ENCODE peak calls at places on chromosome 3, in nine cellular contexts. One of them, this sample, is unnamed.

GRCh38 chr3:70358978-70359580 is 46.6 kb upstream of the MDFIC2 start:
- DNase-seq in activated T-helper 9 cell treated with anti-CD3 and anti-CD28 coated beads, Interleukin-2, amount 50 U/mL, for 16 hours: no peak
- DNase-seq in caudate nucleus: no peak
- DNase-seq in HEK293T: peak
- DNase-seq in NCI-H345: no peak
- DNase-seq in A673: peak
- DNase-seq in T-helper 1 cell: no peak
- DNase-seq in CMK: no peak
- DNase-seq in frontal cortex: peak
- DNase-seq in this sample: peak

GRCh38 chr3:116770815-116771450 is 61.4 kb downstream of the TUSC7 start:
- DNase-seq in activated T-helper 9 cell treated with anti-CD3 and anti-CD28 coated beads, Interleukin-2, amount 50 U/mL, for 16 hours: no peak
- DNase-seq in caudate nucleus: peak
- DNase-seq in HEK293T: peak
- DNase-seq in NCI-H345: peak
- DNase-seq in A673: peak
- DNase-seq in T-helper 1 cell: no peak
- DNase-seq in CMK: peak
- DNase-seq in frontal cortex: peak
- DNase-seq in this sample: peak

GRCh38 chr3:125624341-125624740 is 29.0 kb upstream of the OSBPL11 start:
- DNase-seq in activated T-helper 9 cell treated with anti-CD3 and anti-CD28 coated beads, Interleukin-2, amount 50 U/mL, for 16 hours: no peak
- DNase-seq in caudate nucleus: no peak
- DNase-seq in HEK293T: no peak
- DNase-seq in NCI-H345: no peak
- DNase-seq in A673: no peak
- DNase-seq in T-helper 1 cell: no peak
- DNase-seq in CMK: no peak
- DNase-seq in frontal cortex: no peak
- DNase-seq in this sample: no peak

GRCh38 chr3:179071161-179071568 is 444 bp downstream of the ZMAT3 start:
- DNase-seq in activated T-helper 9 cell treated with anti-CD3 and anti-CD28 coated beads, Interleukin-2, amount 50 U/mL, for 16 hours: peak
- DNase-seq in caudate nucleus: no peak
- DNase-seq in HEK293T: peak
- DNase-seq in NCI-H345: peak
- DNase-seq in A673: no peak
- DNase-seq in T-helper 1 cell: peak
- DNase-seq in CMK: no peak
- DNase-seq in frontal cortex: peak
- DNase-seq in this sample: no peak

GRCh38 chr3:189325454-189325853 is 153.7 kb downstream of the TPRG1 start:
- DNase-seq in activated T-helper 9 cell treated with anti-CD3 and anti-CD28 coated beads, Interleukin-2, amount 50 U/mL, for 16 hours: no peak
- DNase-seq in caudate nucleus: no peak
- DNase-seq in HEK293T: no peak
- DNase-seq in NCI-H345: no peak
- DNase-seq in A673: no peak
- DNase-seq in T-helper 1 cell: no peak
- DNase-seq in CMK: no peak
- DNase-seq in frontal cortex: no peak
- DNase-seq in this sample: no peak

GRCh38 chr3:188721990-188722389 is 449.8 kb upstream of the TPRG1 start:
- DNase-seq in activated T-helper 9 cell treated with anti-CD3 and anti-CD28 coated beads, Interleukin-2, amount 50 U/mL, for 16 hours: no peak
- DNase-seq in caudate nucleus: no peak
- DNase-seq in HEK293T: no peak
- DNase-seq in NCI-H345: no peak
- DNase-seq in A673: no peak
- DNase-seq in T-helper 1 cell: no peak
- DNase-seq in CMK: no peak
- DNase-seq in frontal cortex: no peak
- DNase-seq in this sample: no peak

GRCh38 chr3:125129512-125129962 is 73.7 kb upstream of the HEG1 start:
- DNase-seq in activated T-helper 9 cell treated with anti-CD3 and anti-CD28 coated beads, Interleukin-2, amount 50 U/mL, for 16 hours: no peak
- DNase-seq in caudate nucleus: peak
- DNase-seq in HEK293T: no peak
- DNase-seq in NCI-H345: peak
- DNase-seq in A673: peak
- DNase-seq in T-helper 1 cell: no peak
- DNase-seq in CMK: no peak
- DNase-seq in frontal cortex: peak
- DNase-seq in this sample: peak

GRCh38 chr3:48543271-48543866 is 13.2 kb downstream of the PFKFB4 start:
- DNase-seq in activated T-helper 9 cell treated with anti-CD3 and anti-CD28 coated beads, Interleukin-2, amount 50 U/mL, for 16 hours: no peak
- DNase-seq in caudate nucleus: no peak
- DNase-seq in HEK293T: no peak
- DNase-seq in NCI-H345: no peak
- DNase-seq in A673: no peak
- DNase-seq in T-helper 1 cell: no peak
- DNase-seq in CMK: no peak
- DNase-seq in frontal cortex: no peak
- DNase-seq in this sample: no peak

GRCh38 chr3:119602676-119603075 is 5.0 kb downstream of the PLA1A start:
- DNase-seq in activated T-helper 9 cell treated with anti-CD3 and anti-CD28 coated beads, Interleukin-2, amount 50 U/mL, for 16 hours: no peak
- DNase-seq in caudate nucleus: no peak
- DNase-seq in HEK293T: no peak
- DNase-seq in NCI-H345: no peak
- DNase-seq in A673: no peak
- DNase-seq in T-helper 1 cell: no peak
- DNase-seq in CMK: no peak
- DNase-seq in frontal cortex: no peak
- DNase-seq in this sample: no peak

GRCh38 chr3:24318668-24319287 is 175.9 kb downstream of the THRB start:
- DNase-seq in activated T-helper 9 cell treated with anti-CD3 and anti-CD28 coated beads, Interleukin-2, amount 50 U/mL, for 16 hours: no peak
- DNase-seq in caudate nucleus: no peak
- DNase-seq in HEK293T: no peak
- DNase-seq in NCI-H345: no peak
- DNase-seq in A673: no peak
- DNase-seq in T-helper 1 cell: no peak
- DNase-seq in CMK: no peak
- DNase-seq in frontal cortex: no peak
- DNase-seq in this sample: no peak

GRCh38 chr3:165885558-165886270 is 48.5 kb upstream of the BCHE start:
- DNase-seq in activated T-helper 9 cell treated with anti-CD3 and anti-CD28 coated beads, Interleukin-2, amount 50 U/mL, for 16 hours: no peak
- DNase-seq in caudate nucleus: no peak
- DNase-seq in HEK293T: no peak
- DNase-seq in NCI-H345: no peak
- DNase-seq in A673: no peak
- DNase-seq in T-helper 1 cell: no peak
- DNase-seq in CMK: no peak
- DNase-seq in frontal cortex: no peak
- DNase-seq in this sample: no peak

GRCh38 chr3:8574040-8574669 is 70.4 kb downstream of the SSUH2 start:
- DNase-seq in activated T-helper 9 cell treated with anti-CD3 and anti-CD28 coated beads, Interleukin-2, amount 50 U/mL, for 16 hours: no peak
- DNase-seq in caudate nucleus: no peak
- DNase-seq in HEK293T: no peak
- DNase-seq in NCI-H345: no peak
- DNase-seq in A673: no peak
- DNase-seq in T-helper 1 cell: no peak
- DNase-seq in CMK: no peak
- DNase-seq in frontal cortex: no peak
- DNase-seq in this sample: no peak

GRCh38 chr3:9395570-9396300 is 1.7 kb upstream of the SETD5 start:
- DNase-seq in activated T-helper 9 cell treated with anti-CD3 and anti-CD28 coated beads, Interleukin-2, amount 50 U/mL, for 16 hours: no peak
- DNase-seq in caudate nucleus: no peak
- DNase-seq in HEK293T: no peak
- DNase-seq in NCI-H345: no peak
- DNase-seq in A673: no peak
- DNase-seq in T-helper 1 cell: no peak
- DNase-seq in CMK: no peak
- DNase-seq in frontal cortex: no peak
- DNase-seq in this sample: no peak

GRCh38 chr3:134367869-134368750 is 6.1 kb downstream of the AMOTL2 start:
- DNase-seq in activated T-helper 9 cell treated with anti-CD3 and anti-CD28 coated beads, Interleukin-2, amount 50 U/mL, for 16 hours: no peak
- DNase-seq in caudate nucleus: no peak
- DNase-seq in HEK293T: no peak
- DNase-seq in NCI-H345: no peak
- DNase-seq in A673: no peak
- DNase-seq in T-helper 1 cell: no peak
- DNase-seq in CMK: no peak
- DNase-seq in frontal cortex: no peak
- DNase-seq in this sample: no peak

GRCh38 chr3:144031938-144032337 is 60.3 kb downstream of the DIPK2A start:
- DNase-seq in activated T-helper 9 cell treated with anti-CD3 and anti-CD28 coated beads, Interleukin-2, amount 50 U/mL, for 16 hours: no peak
- DNase-seq in caudate nucleus: peak
- DNase-seq in HEK293T: no peak
- DNase-seq in NCI-H345: no peak
- DNase-seq in A673: peak
- DNase-seq in T-helper 1 cell: no peak
- DNase-seq in CMK: no peak
- DNase-seq in frontal cortex: peak
- DNase-seq in this sample: no peak

GRCh38 chr3:129226374-129226773 is 23.0 kb upstream of the COPG1 start:
- DNase-seq in activated T-helper 9 cell treated with anti-CD3 and anti-CD28 coated beads, Interleukin-2, amount 50 U/mL, for 16 hours: no peak
- DNase-seq in caudate nucleus: no peak
- DNase-seq in HEK293T: no peak
- DNase-seq in NCI-H345: no peak
- DNase-seq in A673: peak
- DNase-seq in T-helper 1 cell: no peak
- DNase-seq in CMK: no peak
- DNase-seq in frontal cortex: no peak
- DNase-seq in this sample: peak

This sample was measured in AG04449.